ENCODE peak calls at places on chromosomes 7 and 10, in five cellular contexts. One of them, this sample, is unnamed.

GRCh38 chr7:2621061-2621828 is 10.5 kb upstream of the TTYH3 start:
- DNase-seq in upper lobe of right lung: peak
- DNase-seq in A549: no peak
- DNase-seq in cardiac muscle cell: peak
- DNase-seq in heart left ventricle: peak
- DNase-seq in this sample: no peak

GRCh38 chr10:111767661-111768060 is 415.9 kb downstream of the GPAM start:
- DNase-seq in upper lobe of right lung: no peak
- DNase-seq in heart left ventricle: no peak
- DNase-seq in cardiac muscle cell: no peak
- DNase-seq in A549: no peak
- DNase-seq in this sample: no peak

GRCh38 chr7:155071121-155071651 is 1.1 kb downstream of the HTR5A start:
- DNase-seq in A549: no peak
- DNase-seq in heart left ventricle: no peak
- DNase-seq in cardiac muscle cell: no peak
- DNase-seq in upper lobe of right lung: no peak
- DNase-seq in this sample: no peak

GRCh38 chr10:75038335-75038734 is 73.1 kb upstream of the SAMD8 start:
- DNase-seq in cardiac muscle cell: peak
- DNase-seq in upper lobe of right lung: no peak
- DNase-seq in heart left ventricle: peak
- DNase-seq in A549: no peak
- DNase-seq in this sample: peak

GRCh38 chr7:103521917-103522316 is 75.9 kb upstream of the SLC26A5 start:
- DNase-seq in cardiac muscle cell: no peak
- DNase-seq in upper lobe of right lung: no peak
- DNase-seq in heart left ventricle: no peak
- DNase-seq in A549: no peak
- DNase-seq in this sample: no peak

GRCh38 chr10:73433538-73433867 is at the start of gene MSS51:
- DNase-seq in A549: no peak
- DNase-seq in cardiac muscle cell: no peak
- DNase-seq in heart left ventricle: peak
- DNase-seq in upper lobe of right lung: no peak
- DNase-seq in this sample: no peak

GRCh38 chr10:15103513-15103912 is 6.4 kb downstream of the RPP38 start:
- DNase-seq in upper lobe of right lung: no peak
- DNase-seq in cardiac muscle cell: no peak
- DNase-seq in A549: no peak
- DNase-seq in heart left ventricle: no peak
- DNase-seq in this sample: no peak

GRCh38 chr7:118352854-118353453 is 128.4 kb downstream of the ANKRD7 start:
- DNase-seq in cardiac muscle cell: peak
- DNase-seq in A549: peak
- DNase-seq in upper lobe of right lung: no peak
- DNase-seq in heart left ventricle: no peak
- DNase-seq in this sample: no peak

GRCh38 chr10:79081353-79082034 is 12.7 kb downstream of the ZMIZ1 start:
- DNase-seq in cardiac muscle cell: peak
- DNase-seq in A549: no peak
- DNase-seq in upper lobe of right lung: no peak
- DNase-seq in heart left ventricle: no peak
- DNase-seq in this sample: no peak

GRCh38 chr7:156475666-156476065 is 164.9 kb upstream of the RNF32 start:
- DNase-seq in A549: peak
- DNase-seq in heart left ventricle: no peak
- DNase-seq in cardiac muscle cell: no peak
- DNase-seq in upper lobe of right lung: no peak
- DNase-seq in this sample: no peak

GRCh38 chr10:85612833-85613232 is 753.8 kb downstream of the GRID1 start:
- DNase-seq in upper lobe of right lung: no peak
- DNase-seq in cardiac muscle cell: no peak
- DNase-seq in A549: peak
- DNase-seq in heart left ventricle: no peak
- DNase-seq in this sample: peak

GRCh38 chr7:74586258-74587200 is 71.0 kb upstream of the GTF2I start:
- DNase-seq in cardiac muscle cell: peak
- DNase-seq in heart left ventricle: no peak
- DNase-seq in upper lobe of right lung: no peak
- DNase-seq in A549: no peak
- DNase-seq in this sample: no peak

DNA sequence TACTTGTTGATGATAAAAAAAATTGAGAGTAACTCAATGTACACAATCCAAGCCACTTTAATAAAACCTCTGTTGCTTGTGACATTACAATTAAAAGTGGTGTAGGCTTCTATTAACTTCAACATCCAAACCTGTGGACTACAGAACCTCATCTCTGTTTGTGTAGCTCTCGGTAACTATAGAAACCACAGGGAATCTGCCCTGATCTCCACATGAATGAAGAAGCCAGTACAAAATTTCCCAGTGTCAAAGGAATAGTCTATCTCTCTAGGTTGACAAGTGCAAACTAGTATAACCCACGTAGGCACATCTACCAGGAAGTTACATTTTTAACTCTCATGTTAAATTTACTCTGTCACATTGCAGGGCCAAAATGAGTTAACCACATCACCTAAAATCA is 204.3 kb downstream of the CHCHD3 start:
- DNase-seq in A549: no peak
- DNase-seq in upper lobe of right lung: no peak
- DNase-seq in cardiac muscle cell: no peak
- DNase-seq in heart left ventricle: no peak
- DNase-seq in this sample: no peak
- H3K4me3 ChIP-seq in A549: no peak
- H3K4me3 ChIP-seq in upper lobe of right lung: no peak
- H3K4me3 ChIP-seq in cardiac muscle cell: no peak
- H3K4me3 ChIP-seq in heart left ventricle: no peak
- H3K4me3 ChIP-seq in this sample: no peak

DNA sequence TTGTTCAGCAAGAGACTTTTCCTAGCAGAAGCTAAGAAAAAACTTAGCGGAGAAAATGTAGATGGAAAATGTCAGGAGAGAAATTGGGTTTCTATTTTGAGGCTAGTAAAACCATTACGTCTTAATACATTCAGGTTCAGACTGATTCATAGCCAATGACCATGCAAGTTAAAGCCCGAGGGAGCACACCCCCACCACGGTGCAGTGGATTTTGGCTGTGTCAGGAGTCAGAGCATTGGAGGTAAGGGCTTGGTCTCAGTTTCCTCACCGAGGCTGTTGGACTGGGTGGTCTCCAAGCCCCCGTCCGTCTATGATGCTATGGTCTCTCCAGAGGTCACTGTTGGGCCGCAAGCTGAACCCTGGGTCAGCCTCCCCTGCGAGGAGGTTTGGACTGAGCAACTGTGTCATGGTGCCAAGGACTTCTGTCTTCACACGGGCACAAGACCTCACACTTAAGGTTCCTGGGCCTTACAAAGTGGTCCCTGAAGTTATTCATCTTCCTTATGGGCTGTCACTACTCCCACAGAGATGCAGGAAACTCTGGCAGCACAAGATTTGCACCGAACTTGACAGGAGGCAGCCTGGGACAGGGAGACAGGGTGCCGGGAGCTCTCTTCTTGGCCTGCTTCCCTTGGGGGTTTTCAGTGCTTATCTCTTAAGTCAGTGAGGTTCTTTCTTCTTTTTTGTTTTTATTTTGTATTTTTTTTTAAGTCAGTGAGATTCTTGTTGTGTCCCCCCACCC is 186.8 kb downstream of the PHTF2 start:
- DNase-seq in cardiac muscle cell: peak
- DNase-seq in heart left ventricle: no peak
- DNase-seq in upper lobe of right lung: no peak
- DNase-seq in A549: no peak
- DNase-seq in this sample: no peak
- H3K27ac ChIP-seq in cardiac muscle cell: no peak
- H3K27ac ChIP-seq in heart left ventricle: no peak
- H3K27ac ChIP-seq in upper lobe of right lung: no peak
- H3K27ac ChIP-seq in A549: no peak
- H3K27ac ChIP-seq in this sample: peak

GRCh38 chr7:70695804-70696104 is 436.2 kb upstream of the GALNT17 start:
- DNase-seq in heart left ventricle: no peak
- DNase-seq in A549: no peak
- DNase-seq in upper lobe of right lung: no peak
- DNase-seq in cardiac muscle cell: no peak
- DNase-seq in this sample: no peak

GRCh38 chr7:70694357-70694908 is 437.5 kb upstream of the GALNT17 start:
- DNase-seq in cardiac muscle cell: peak
- DNase-seq in heart left ventricle: peak
- DNase-seq in upper lobe of right lung: peak
- DNase-seq in A549: peak
- DNase-seq in this sample: no peak

GRCh38 chr7:70696139-70696782 is 435.7 kb upstream of the GALNT17 start:
- DNase-seq in A549: peak
- DNase-seq in cardiac muscle cell: no peak
- DNase-seq in upper lobe of right lung: no peak
- DNase-seq in heart left ventricle: no peak
- DNase-seq in this sample: no peak

GRCh38 chr7:70693690-70694356 is 438.1 kb upstream of the GALNT17 start:
- DNase-seq in cardiac muscle cell: peak
- DNase-seq in upper lobe of right lung: peak
- DNase-seq in heart left ventricle: peak
- DNase-seq in A549: peak
- DNase-seq in this sample: peak

GRCh38 chr7:70694909-70695803 is 436.8 kb upstream of the GALNT17 start:
- DNase-seq in A549: no peak
- DNase-seq in cardiac muscle cell: peak
- DNase-seq in upper lobe of right lung: peak
- DNase-seq in heart left ventricle: peak
- DNase-seq in this sample: no peak
- TF ChIP-seq CTCF in A549: no peak
- TF ChIP-seq CTCF in cardiac muscle cell: no peak
- TF ChIP-seq CTCF in upper lobe of right lung: no peak
- TF ChIP-seq CTCF in heart left ventricle: no peak
- TF ChIP-seq CTCF in this sample: no peak

DNA sequence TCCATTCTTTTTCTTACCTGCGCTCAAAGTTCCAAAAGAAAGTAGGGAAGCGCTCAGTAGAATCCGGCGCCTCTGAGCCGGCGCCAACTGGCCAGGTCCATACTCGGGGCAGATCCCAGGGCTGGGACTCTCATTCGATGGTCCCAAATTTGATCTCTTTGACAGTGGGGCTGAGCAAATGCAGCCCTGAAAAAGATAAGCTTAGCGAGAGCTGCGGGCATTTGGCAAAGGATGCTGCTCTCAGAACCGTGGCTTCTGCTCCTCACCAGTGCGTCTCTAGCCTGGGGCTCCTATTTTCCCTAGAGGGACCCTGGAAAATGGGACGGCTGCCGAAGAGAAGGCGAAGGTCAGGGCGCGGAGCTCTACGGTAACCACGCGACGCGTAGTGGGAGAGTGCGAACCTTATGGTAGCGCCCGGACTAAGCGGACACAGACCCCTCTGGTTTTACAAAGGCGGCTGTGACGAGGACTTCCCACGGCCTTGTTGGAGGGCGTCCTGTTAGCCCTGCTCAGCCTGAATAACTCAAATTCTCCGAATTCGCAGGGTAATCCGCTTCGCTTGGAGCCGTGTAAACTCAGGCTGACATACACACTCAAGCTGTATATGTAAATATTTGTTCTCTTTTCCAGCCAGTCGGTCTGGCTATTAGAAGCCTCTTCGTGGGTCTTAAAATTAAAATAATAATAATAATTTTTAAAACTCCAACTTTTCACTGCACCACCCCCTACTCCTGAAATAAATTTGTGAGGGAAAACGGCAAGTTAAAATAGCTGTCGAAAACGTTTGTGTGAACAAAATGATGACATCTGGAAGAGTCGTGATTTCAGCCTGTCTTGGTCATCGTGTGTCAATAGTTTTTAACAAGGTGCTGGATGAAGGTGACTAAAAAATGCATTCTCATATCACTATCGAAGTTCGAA is 856 bp upstream of the TBX20 start:
- DNase-seq in upper lobe of right lung: no peak
- DNase-seq in heart left ventricle: peak
- DNase-seq in cardiac muscle cell: peak
- DNase-seq in A549: no peak
- DNase-seq in this sample: no peak
- H3K4me3 ChIP-seq in upper lobe of right lung: peak
- H3K4me3 ChIP-seq in heart left ventricle: peak
- H3K4me3 ChIP-seq in cardiac muscle cell: peak
- H3K4me3 ChIP-seq in A549: peak
- H3K4me3 ChIP-seq in this sample: peak

DNA sequence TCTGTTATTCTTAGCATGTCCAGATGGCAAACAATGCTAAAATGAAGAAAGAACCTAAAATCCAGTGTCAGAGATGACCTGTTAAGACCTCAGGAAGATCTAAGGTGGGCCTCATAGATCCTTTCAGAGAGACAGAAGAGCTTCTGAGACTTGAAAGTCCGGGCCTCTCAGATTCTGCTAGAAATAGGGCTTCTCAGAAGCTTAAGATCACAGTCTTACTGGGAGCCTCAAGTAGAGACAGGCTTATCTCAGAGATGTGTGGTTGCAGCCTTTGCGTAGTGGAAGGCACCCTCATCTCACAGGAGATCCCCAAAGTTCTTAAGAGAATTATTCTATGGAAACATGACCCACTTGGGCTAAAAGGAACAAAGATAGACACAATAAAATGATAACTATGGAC is 642.8 kb downstream of the TNS3 start:
- DNase-seq in cardiac muscle cell: no peak
- DNase-seq in upper lobe of right lung: no peak
- DNase-seq in heart left ventricle: no peak
- DNase-seq in A549: no peak
- DNase-seq in this sample: no peak
- H3K27ac ChIP-seq in cardiac muscle cell: no peak
- H3K27ac ChIP-seq in upper lobe of right lung: no peak
- H3K27ac ChIP-seq in heart left ventricle: no peak
- H3K27ac ChIP-seq in A549: no peak
- H3K27ac ChIP-seq in this sample: no peak

GRCh38 chr7:94888542-94888941 is 18.9 kb upstream of the PPP1R9A start:
- DNase-seq in upper lobe of right lung: no peak
- DNase-seq in A549: peak
- DNase-seq in cardiac muscle cell: peak
- DNase-seq in heart left ventricle: peak
- DNase-seq in this sample: no peak
- TF ChIP-seq CTCF in upper lobe of right lung: peak
- TF ChIP-seq CTCF in A549: no peak
- TF ChIP-seq CTCF in cardiac muscle cell: peak
- TF ChIP-seq CTCF in heart left ventricle: peak
- TF ChIP-seq CTCF in this sample: no peak

GRCh38 chr10:3805791-3806381 is 20.9 kb upstream of the KLF6 start:
- DNase-seq in upper lobe of right lung: no peak
- DNase-seq in heart left ventricle: peak
- DNase-seq in A549: peak
- DNase-seq in cardiac muscle cell: peak
- DNase-seq in this sample: no peak
- H3K4me3 ChIP-seq in upper lobe of right lung: no peak
- H3K4me3 ChIP-seq in heart left ventricle: peak
- H3K4me3 ChIP-seq in A549: peak
- H3K4me3 ChIP-seq in cardiac muscle cell: no peak
- H3K4me3 ChIP-seq in this sample: peak